ENCODE peak calls at places on chromosomes 16 and 17, in ten cellular contexts. Z, O, V, R, H, L, X, A, K and N are unnamed samples.

GRCh38 chr17:81167638-81168037 is 1.6 kb upstream of the AATK start:
- DNase-seq in X (no peak), Z (no peak), A (no peak), R (no peak), V (no peak), L (no peak), H (no peak), O (no peak), K (no peak), N (no peak)

GRCh38 chr16:85752511-85753420 is 1.9 kb upstream of the C16orf74 start:
- DNase-seq in V (no peak), A (peak), K (peak), R (no peak), L (peak), Z (no peak), H (no peak), X (peak), O (no peak), N (no peak)

GRCh38 chr16:57270221-57271062 is 14.0 kb downstream of the PLLP start:
- DNase-seq in O (no peak), K (no peak), V (no peak), R (no peak), L (peak), Z (peak), H (no peak), A (no peak), X (no peak), N (no peak)

GRCh38 chr17:68141050-68141449 is 105.5 kb downstream of the KPNA2 start:
- DNase-seq in R (no peak), X (no peak), K (peak), A (no peak), V (no peak), H (no peak), L (no peak), Z (no peak), O (no peak), N (no peak)

GRCh38 chr16:1125471-1125870 is 27.4 kb upstream of the CACNA1H start:
- DNase-seq in Z (no peak), R (peak), X (peak), H (peak), V (no peak), A (peak), O (no peak), L (peak), K (peak), N (no peak)

GRCh38 chr17:51739245-51739886 is 419.1 kb downstream of the CA10 start:
- DNase-seq in K (no peak), L (no peak), X (no peak), V (no peak), O (no peak), R (no peak), Z (no peak), A (peak), H (no peak), N (no peak)

GRCh38 chr17:32142857-32143524 is 689 bp downstream of the RHOT1 start:
- DNase-seq in A (peak), O (no peak), K (peak), L (peak), V (no peak), H (peak), R (no peak), X (peak), Z (no peak), N (no peak)

GRCh38 chr17:49012893-49013255 is 15.7 kb downstream of the IGF2BP1 start:
- DNase-seq in H (no peak), X (no peak), K (no peak), L (no peak), V (no peak), O (no peak), Z (no peak), A (no peak), R (no peak), N (no peak)

GRCh38 chr17:68903294-68903693 is 51.9 kb downstream of the ABCA8 start:
- DNase-seq in A (no peak), L (no peak), V (no peak), H (no peak), K (no peak), R (no peak), X (no peak), Z (peak), O (no peak), N (no peak)

GRCh38 chr17:63600569-63601438 is at the start of gene TACO1:
- DNase-seq in O (peak), A (peak), V (peak), H (peak), L (peak), Z (peak), X (peak), K (peak), R (peak), N (peak)